ENCODE peak calls at places on chromosomes 6 and 20, in six cellular contexts. W is GM19239, U is tibial artery, G is AML-193, V is IMR-90, Q is nucleus accumbens. Y is an unnamed sample.

GRCh38 chr6:15562954-15563353 is 99.9 kb downstream of the DTNBP1 start:
- DNase-seq in W (no peak), V (no peak), G (no peak), Q (no peak), U (no peak), Y (no peak)

GRCh38 chr6:96420294-96420693 is 101.3 kb upstream of the UFL1 start:
- DNase-seq in U (no peak), W (no peak), V (no peak), G (no peak), Q (no peak), Y (no peak)

GRCh38 chr20:58129736-58130135 is 98.7 kb downstream of the ANKRD60 start:
- DNase-seq in W (no peak), U (no peak), V (no peak), Q (no peak), G (no peak), Y (no peak)

GRCh38 chr6:54916858-54917257 is 70.3 kb downstream of the FAM83B start:
- DNase-seq in U (no peak), G (no peak), W (no peak), Q (no peak), V (peak), Y (no peak)

GRCh38 chr6:41100871-41101287 is 28.1 kb downstream of the NFYA start:
- DNase-seq in V (no peak), U (no peak), Q (no peak), G (no peak), W (no peak), Y (peak)

GRCh38 chr20:53565254-53565653 is 28.4 kb downstream of the ZNF217 start:
- DNase-seq in G (no peak), Q (no peak), V (no peak), U (no peak), W (no peak), Y (no peak)

GRCh38 chr20:59748555-59749292 is 144.4 kb downstream of the PHACTR3 start:
- DNase-seq in V (peak), Q (no peak), U (peak), G (no peak), W (no peak), Y (no peak)

GRCh38 chr6:41713161-41713649 is 22.2 kb downstream of the TFEB start:
- DNase-seq in W (no peak), Q (peak), V (peak), G (no peak), U (peak), Y (no peak)

GRCh38 chr6:11460001-11460668 is 77.4 kb upstream of the TMEM170B start:
- DNase-seq in Q (no peak), V (peak), G (peak), W (no peak), U (no peak), Y (no peak)

GRCh38 chr6:3737149-3737830 is 14.2 kb downstream of the PXDC1 start:
- DNase-seq in W (no peak), Q (no peak), V (no peak), U (peak), G (no peak), Y (no peak)

GRCh38 chr6:125913864-125914351 is 42.7 kb upstream of the HINT3 start:
- DNase-seq in V (peak), G (no peak), W (no peak), U (no peak), Q (no peak), Y (no peak)

GRCh38 chr6:44646355-44646754 is 258.8 kb downstream of the CDC5L start:
- DNase-seq in V (peak), W (no peak), Q (no peak), U (no peak), G (no peak), Y (no peak)

GRCh38 chr6:150290429-150290828 is 78.4 kb upstream of the IYD start:
- DNase-seq in Q (no peak), V (peak), W (no peak), U (no peak), G (no peak), Y (no peak)

GRCh38 chr6:108200186-108200585 is 34.4 kb downstream of the NR2E1 start:
- DNase-seq in U (no peak), G (no peak), V (no peak), W (no peak), Q (no peak), Y (no peak)

GRCh38 chr6:128179890-128180440 is 279.1 kb upstream of the THEMIS start:
- DNase-seq in G (no peak), U (no peak), Q (no peak), W (no peak), V (no peak), Y (no peak)

GRCh38 chr20:34579936-34580587 is 21.5 kb downstream of the MAP1LC3A start:
- DNase-seq in Q (no peak), U (no peak), G (no peak), W (no peak), V (peak), Y (peak)

GRCh38 chr6:73830119-73830518 is 134.1 kb downstream of the CD109 start:
- DNase-seq in V (no peak), U (no peak), W (no peak), Q (no peak), G (no peak), Y (no peak)

GRCh38 chr6:26121141-26122004 is 34.1 kb downstream of the HFE start:
- DNase-seq in W (no peak), G (no peak), V (peak), U (no peak), Q (no peak), Y (no peak)

GRCh38 chr6:169864148-169865030 is 113.0 kb downstream of the ERMARD start:
- DNase-seq in U (peak), V (no peak), Q (no peak), W (no peak), G (no peak), Y (no peak)

GRCh38 chr20:56875052-56875663 is 246.1 kb downstream of the TFAP2C start:
- DNase-seq in W (no peak), V (peak), U (no peak), Q (no peak), G (no peak), Y (no peak)

GRCh38 chr6:131281471-131282270 is 146.4 kb downstream of the AKAP7 start:
- DNase-seq in Q (peak), W (no peak), U (peak), V (peak), G (peak), Y (no peak)

GRCh38 chr6:140001005-140001404 is 626.6 kb upstream of the CITED2 start:
- DNase-seq in U (no peak), V (no peak), Q (no peak), W (no peak), G (no peak), Y (no peak)

GRCh38 chr6:43934183-43934802 is 164.3 kb downstream of the VEGFA start:
- DNase-seq in G (no peak), U (no peak), V (no peak), W (no peak), Q (no peak), Y (no peak)

GRCh38 chr20:57620274-57620990 is at the start of gene ZBP1:
- DNase-seq in W (peak), G (no peak), Q (no peak), U (no peak), V (no peak), Y (no peak)

GRCh38 chr6:21731411-21732031 is 138.0 kb downstream of the SOX4 start:
- DNase-seq in W (no peak), V (peak), Q (no peak), G (no peak), U (no peak), Y (no peak)

GRCh38 chr20:61941721-61942405 is 123.8 kb downstream of the TAF4 start:
- DNase-seq in V (no peak), Q (no peak), U (peak), W (no peak), G (no peak), Y (no peak)

GRCh38 chr6:43644940-43645612 is at the start of gene RSPH9:
- DNase-seq in U (peak), G (no peak), W (no peak), V (peak), Q (no peak), Y (peak)

GRCh38 chr6:64860203-64860602 is 846.8 kb downstream of the EYS start:
- DNase-seq in W (no peak), U (no peak), V (no peak), G (no peak), Q (no peak), Y (no peak)

GRCh38 chr20:10920396-10920795 is 246.6 kb upstream of the JAG1 start:
- DNase-seq in W (no peak), U (no peak), Q (no peak), G (no peak), V (no peak), Y (no peak)

GRCh38 chr6:33410711-33411631 is at the start of gene PHF1:
- DNase-seq in G (peak), V (peak), W (no peak), Q (no peak), U (peak), Y (no peak)

Y was measured in ovary.